ENCODE peak calls at places on chromosomes 4 and X, in four cellular contexts. One of them, this sample, is unnamed.

GRCh38 chrX:115366535-115366934 is 77.0 kb downstream of the LUZP4 start:
- DNase-seq in D341Med: no peak
- DNase-seq in HS-5: no peak
- DNase-seq in left colon: no peak
- DNase-seq in this sample: no peak

GRCh38 chrX:39777623-39778025 is 320.1 kb downstream of the BCOR start:
- DNase-seq in left colon: no peak
- DNase-seq in D341Med: no peak
- DNase-seq in HS-5: no peak
- DNase-seq in this sample: no peak

GRCh38 chrX:139559383-139560042 is 29.0 kb downstream of the F9 start:
- DNase-seq in left colon: no peak
- DNase-seq in HS-5: peak; percentile 14
- DNase-seq in D341Med: peak; percentile 20
- DNase-seq in this sample: peak; percentile 4

GRCh38 chr4:85298037-85298436 is 176.9 kb upstream of the ARHGAP24 start:
- DNase-seq in D341Med: no peak
- DNase-seq in left colon: no peak
- DNase-seq in HS-5: peak; percentile 22
- DNase-seq in this sample: no peak

GRCh38 chrX:71859637-71860036 is 51.0 kb upstream of the NHSL2 start:
- DNase-seq in left colon: no peak
- DNase-seq in D341Med: peak; percentile 47
- DNase-seq in HS-5: no peak
- DNase-seq in this sample: peak; percentile 54

GRCh38 chr4:133968174-133968573 is 233.4 kb downstream of the PABPC4L start:
- DNase-seq in D341Med: no peak
- DNase-seq in HS-5: no peak
- DNase-seq in left colon: no peak
- DNase-seq in this sample: no peak

GRCh38 chr4:149638073-149638472 is 177.6 kb downstream of the IQCM start:
- DNase-seq in HS-5: peak; percentile 58
- DNase-seq in left colon: no peak
- DNase-seq in D341Med: no peak
- DNase-seq in this sample: no peak

GRCh38 chrX:23802431-23802830 is 19.5 kb downstream of the SAT1 start:
- DNase-seq in HS-5: no peak
- DNase-seq in left colon: peak; percentile 41
- DNase-seq in D341Med: no peak
- DNase-seq in this sample: no peak

GRCh38 chrX:85859426-85859825 is 187.9 kb downstream of the CHM start:
- DNase-seq in D341Med: no peak
- DNase-seq in left colon: no peak
- DNase-seq in HS-5: no peak
- DNase-seq in this sample: no peak

GRCh38 chr4:86092684-86093083 is 267.2 kb downstream of the MAPK10 start:
- DNase-seq in D341Med: no peak
- DNase-seq in HS-5: peak; percentile 73
- DNase-seq in left colon: no peak
- DNase-seq in this sample: no peak

GRCh38 chr4:71380721-71381120 is 41.9 kb downstream of the SLC4A4 start:
- DNase-seq in HS-5: no peak
- DNase-seq in left colon: no peak
- DNase-seq in D341Med: no peak
- DNase-seq in this sample: no peak

GRCh38 chrX:141814213-141814857 is 23.8 kb upstream of the MAGEC3 start:
- DNase-seq in HS-5: no peak
- DNase-seq in left colon: no peak
- DNase-seq in D341Med: no peak
- DNase-seq in this sample: no peak

GRCh38 chr4:84582988-84583870 is at the start of gene CDS1:
- DNase-seq in D341Med: no peak
- DNase-seq in left colon: peak; percentile 88
- DNase-seq in HS-5: no peak
- DNase-seq in this sample: peak; percentile 29

GRCh38 chr4:63430105-63430504 is 979.1 kb downstream of the TECRL start:
- DNase-seq in left colon: no peak
- DNase-seq in D341Med: no peak
- DNase-seq in HS-5: peak; percentile 25
- DNase-seq in this sample: no peak

GRCh38 chr4:42454755-42455154 is 57.5 kb downstream of the SHISA3 start:
- DNase-seq in D341Med: no peak
- DNase-seq in left colon: no peak
- DNase-seq in HS-5: no peak
- DNase-seq in this sample: no peak

GRCh38 chrX:129750971-129751370 is 12.2 kb downstream of the XPNPEP2 start:
- DNase-seq in HS-5: no peak
- DNase-seq in left colon: no peak
- DNase-seq in D341Med: no peak
- DNase-seq in this sample: no peak

GRCh38 chrX:69065451-69065850 is 99.8 kb downstream of the PJA1 start:
- DNase-seq in D341Med: no peak
- DNase-seq in HS-5: no peak
- DNase-seq in left colon: no peak
- DNase-seq in this sample: no peak

GRCh38 chr4:56787380-56787779 is 34.1 kb downstream of the SPINK2 start:
- DNase-seq in D341Med: no peak
- DNase-seq in left colon: peak; percentile 49
- DNase-seq in HS-5: no peak
- DNase-seq in this sample: no peak

GRCh38 chrX:21711848-21712197 is 46.1 kb downstream of the SMPX start:
- DNase-seq in D341Med: no peak
- DNase-seq in HS-5: no peak
- DNase-seq in left colon: no peak
- DNase-seq in this sample: no peak

GRCh38 chr4:147760695-147761094 is 28.8 kb downstream of the ARHGAP10 start:
- DNase-seq in HS-5: no peak
- DNase-seq in left colon: peak; percentile 16
- DNase-seq in D341Med: no peak
- DNase-seq in this sample: peak; percentile 46

GRCh38 chr4:82833696-82834313 is 35.2 kb upstream of the SCD5 start:
- DNase-seq in left colon: no peak
- DNase-seq in D341Med: no peak
- DNase-seq in HS-5: peak; percentile 78
- DNase-seq in this sample: no peak

GRCh38 chrX:3678287-3678686 is 35.2 kb downstream of the PRKX start:
- DNase-seq in left colon: no peak
- DNase-seq in D341Med: no peak
- DNase-seq in HS-5: no peak
- DNase-seq in this sample: no peak

GRCh38 chrX:39759526-39760224 is 338.1 kb downstream of the BCOR start:
- DNase-seq in D341Med: no peak
- DNase-seq in HS-5: no peak
- DNase-seq in left colon: no peak
- DNase-seq in this sample: no peak

GRCh38 chr4:25650271-25650670 is 5.4 kb upstream of the SLC34A2 start:
- DNase-seq in D341Med: no peak
- DNase-seq in HS-5: no peak
- DNase-seq in left colon: no peak
- DNase-seq in this sample: no peak

GRCh38 chr4:75671802-75672421 is 1.3 kb downstream of the G3BP2 start:
- DNase-seq in HS-5: no peak
- DNase-seq in D341Med: no peak
- DNase-seq in left colon: no peak
- DNase-seq in this sample: no peak

GRCh38 chrX:1500701-1501624 is 36.0 kb downstream of the P2RY8 start:
- DNase-seq in left colon: no peak
- DNase-seq in HS-5: no peak
- DNase-seq in D341Med: no peak
- DNase-seq in this sample: no peak

GRCh38 chr4:98232202-98232601 is 29.0 kb upstream of the RAP1GDS1 start:
- DNase-seq in left colon: no peak
- DNase-seq in HS-5: no peak
- DNase-seq in D341Med: no peak
- DNase-seq in this sample: no peak

GRCh38 chr4:147731611-147732515 is at the start of gene ARHGAP10:
- DNase-seq in D341Med: peak; percentile 88
- DNase-seq in left colon: peak; percentile 69
- DNase-seq in HS-5: no peak
- DNase-seq in this sample: peak; percentile 78

GRCh38 chr4:21744046-21744445 is 204.5 kb downstream of the KCNIP4 start:
- DNase-seq in D341Med: no peak
- DNase-seq in left colon: no peak
- DNase-seq in HS-5: no peak
- DNase-seq in this sample: no peak

GRCh38 chr4:173530326-173531062 is 465 bp upstream of the HAND2 start:
- DNase-seq in left colon: no peak
- DNase-seq in HS-5: no peak
- DNase-seq in D341Med: peak; percentile 28
- DNase-seq in this sample: no peak

GRCh38 chr4:56261027-56261426 is 126.3 kb downstream of the AASDH start:
- DNase-seq in HS-5: no peak
- DNase-seq in left colon: no peak
- DNase-seq in D341Med: no peak
- DNase-seq in this sample: no peak

GRCh38 chr4:45120163-45120562 is 393.8 kb upstream of the GNPDA2 start:
- DNase-seq in D341Med: no peak
- DNase-seq in left colon: no peak
- DNase-seq in HS-5: no peak
- DNase-seq in this sample: no peak

GRCh38 chrX:70013483-70014222 is 36.1 kb downstream of the AWAT2 start:
- DNase-seq in left colon: no peak
- DNase-seq in HS-5: no peak
- DNase-seq in D341Med: no peak
- DNase-seq in this sample: no peak

GRCh38 chr4:40587826-40588225 is 41.8 kb downstream of the RBM47 start:
- DNase-seq in left colon: no peak
- DNase-seq in HS-5: no peak
- DNase-seq in D341Med: no peak
- DNase-seq in this sample: no peak

GRCh38 chr4:128553665-128554515 is 255.6 kb upstream of the JADE1 start:
- DNase-seq in left colon: no peak
- DNase-seq in HS-5: no peak
- DNase-seq in D341Med: no peak
- DNase-seq in this sample: no peak

GRCh38 chrX:147675819-147676218 is 235.9 kb upstream of the FMR1 start:
- DNase-seq in left colon: no peak
- DNase-seq in HS-5: no peak
- DNase-seq in D341Med: no peak
- DNase-seq in this sample: no peak

GRCh38 chr4:113397114-113397701 is 347.8 kb downstream of the ANK2 start:
- DNase-seq in HS-5: no peak
- DNase-seq in left colon: no peak
- DNase-seq in D341Med: no peak
- DNase-seq in this sample: no peak